ENCODE peak calls at places on chromosomes 13 and 19, in four cellular contexts. T is upper lobe of left lung, Q is astrocyte, S is SJCRH30. F is an unnamed sample. For H3K9me3, the result is how much of the 10 kb centered on the place peaks cover.

GRCh38 chr19:40908981-40909380 is 26.9 kb upstream of the CYP2A7 start:
- DNase-seq in T (no peak), Q (no peak), S (no peak), F (no peak)

GRCh38 chr13:67934615-67935330 is 704.6 kb upstream of the PCDH9 start:
- DNase-seq in T (no peak), Q (no peak), S (no peak), F (no peak)

GRCh38 chr19:48325265-48325910 is at the start of gene EMP3:
- DNase-seq in T (peak), Q (peak), S (peak), F (peak)

GRCh38 chr13:52746141-52746540 is 6.5 kb upstream of the CNMD start:
- DNase-seq in T (no peak), Q (no peak), S (no peak), F (no peak)

GRCh38 chr19:38059897-38060296 is 152.9 kb downstream of the SIPA1L3 start:
- DNase-seq in T (no peak), Q (no peak), S (no peak), F (no peak)

GRCh38 chr13:26384587-26384986 is 130.7 kb downstream of the CDK8 start:
- DNase-seq in T (no peak), Q (no peak), S (no peak), F (no peak)

GRCh38 chr13:70784590-70784989 is 676.3 kb upstream of the KLHL1 start:
- DNase-seq in T (no peak), Q (no peak), S (no peak), F (no peak)

GRCh38 chr13:81927347-81927746 is 1586.4 kb upstream of the SPRY2 start:
- DNase-seq in T (no peak), Q (no peak), S (no peak), F (no peak)

GRCh38 chr13:87498681-87499080 is 172.5 kb upstream of the SLITRK5 start:
- DNase-seq in T (no peak), Q (peak), S (peak), F (no peak)

GRCh38 chr13:71877280-71877653 is 10.3 kb upstream of the DACH1 start:
- DNase-seq in T (no peak), Q (no peak), S (peak), F (no peak)

GRCh38 chr19:38654478-38655079 is 7.1 kb downstream of the ACTN4 start:
- DNase-seq in T (no peak), Q (peak), S (peak), F (no peak)

GRCh38 chr13:43918636-43919035 is 38.9 kb downstream of the LACC1 start:
- DNase-seq in T (no peak), Q (no peak), S (no peak), F (no peak)

GRCh38 chr19:31223805-31224534 is 125.3 kb downstream of the TSHZ3 start:
- DNase-seq in T (no peak), Q (peak), S (peak), F (no peak)

GRCh38 chr19:29978139-29978538 is 36.1 kb downstream of the URI1 start:
- DNase-seq in T (no peak), Q (no peak), S (no peak), F (no peak)

GRCh38 chr19:18961767-18962423 is 20.9 kb upstream of the HOMER3 start:
- DNase-seq in T (no peak), Q (no peak), S (no peak), F (no peak)

GRCh38 chr13:101893021-101893420 is 440.5 kb downstream of the ITGBL1 start:
- DNase-seq in T (no peak), Q (no peak), S (no peak), F (no peak)

GRCh38 chr19:17248011-17248776 is 2.5 kb upstream of the NR2F6 start:
- DNase-seq in T (peak), Q (no peak), S (peak), F (no peak)

GRCh38 chr13:23320926-23321533 is 112.5 kb downstream of the SACS start:
- DNase-seq in T (no peak), Q (no peak), S (no peak), F (no peak)

GRCh38 chr13:106466691-106467405 is 68.6 kb downstream of the EFNB2 start:
- DNase-seq in T (no peak), Q (no peak), S (no peak), F (no peak)

GRCh38 chr13:33828431-33829129 is 10.6 kb downstream of the RFC3 start:
- DNase-seq in T (no peak), Q (no peak), S (no peak), F (no peak)

GRCh38 chr19:13693933-13694332 is 70.4 kb upstream of the MRI1 start:
- DNase-seq in T (no peak), Q (no peak), S (no peak), F (no peak)

GRCh38 chr19:40662925-40663711 is 27.3 kb downstream of the NUMBL start:
- DNase-seq in T (peak), Q (peak), S (peak), F (peak)

GRCh38 chr19:52891336-52891735 is 6.1 kb downstream of the ZNF320 start:
- DNase-seq in T (no peak), Q (no peak), S (no peak), F (no peak)

GRCh38 chr19:6580313-6580712 is 10.6 kb downstream of the CD70 start:
- DNase-seq in T (no peak), Q (peak), S (no peak), F (no peak)

GRCh38 chr13:50989476-50989875 is 79.9 kb downstream of the RNASEH2B start:
- DNase-seq in T (no peak), Q (no peak), S (no peak), F (peak)

GRCh38 chr13:110334256-110334655 is 27.2 kb downstream of the COL4A2 start:
- DNase-seq in T (no peak), Q (peak), S (no peak), F (no peak)

GRCh38 chr13:33401238-33401637 is 115.7 kb upstream of the STARD13 start:
- DNase-seq in T (no peak), Q (no peak), S (peak), F (no peak)

GRCh38 chr13:33283195-33283910 is 2.2 kb downstream of the STARD13 start:
- DNase-seq in T (no peak), Q (no peak), S (no peak), F (no peak)

GRCh38 chr13:54676526-54677113 is 1648.0 kb downstream of the OLFM4 start:
- DNase-seq in T (peak), Q (no peak), S (no peak), F (no peak)

GRCh38 chr19:17125728-17126677 is 50.4 kb downstream of the MYO9B start:
- DNase-seq in T (peak), Q (no peak), S (no peak), F (no peak)

GRCh38 chr13:76953921-76954320 is 5.6 kb downstream of the ACOD1 start:
- DNase-seq in T (no peak), Q (no peak), S (no peak), F (no peak)

GRCh38 chr19:41872775-41873647 is 4.1 kb upstream of the CD79A start:
- DNase-seq in T (peak), Q (peak), S (peak), F (no peak)

GRCh38 chr19:36773223-36773579 is 594 bp upstream of the ZNF850 start:
- DNase-seq in T (peak), Q (no peak), S (no peak), F (no peak)
- H3K9me3 ChIP-seq in T (under half), Q (under half), S (under half), F (under half)

GRCh38 chr13:111974065-111974640 is 92.8 kb upstream of the SOX1 start:
- DNase-seq in T (no peak), Q (no peak), S (no peak), F (no peak)
- H3K9me3 ChIP-seq in T (under half), Q (under half), S (under half), F (under half)

GRCh38 chr19:58117841-58118575 is 20.0 kb upstream of the ZSCAN18 start:
- DNase-seq in T (peak), Q (no peak), S (no peak), F (no peak)
- H3K9me3 ChIP-seq in T (half or more), Q (half or more), S (under half), F (under half)

GRCh38 chr19:15810335-15810734 is 5.1 kb downstream of the OR10H1 start:
- DNase-seq in T (no peak), Q (no peak), S (no peak), F (no peak)

GRCh38 chr19:15811476-15811875 is 4.0 kb downstream of the OR10H1 start:
- DNase-seq in T (no peak), Q (no peak), S (no peak), F (no peak)

GRCh38 chr19:15813916-15814315 is 1.5 kb downstream of the OR10H1 start:
- DNase-seq in T (no peak), Q (no peak), S (no peak), F (no peak)

GRCh38 chr19:15812059-15812722 is 3.3 kb downstream of the OR10H1 start:
- DNase-seq in T (no peak), Q (no peak), S (no peak), F (no peak)

GRCh38 chr19:15815306-15815705 is at the start of gene OR10H1:
- DNase-seq in T (no peak), Q (no peak), S (no peak), F (no peak)
- H3K9me3 ChIP-seq in T (under half), Q (under half), S (under half), F (under half)

GRCh38 chr13:40566811-40567210 is 99.6 kb downstream of the FOXO1 start:
- DNase-seq in T (no peak), Q (no peak), S (no peak), F (no peak)
- H3K9me3 ChIP-seq in T (under half), Q (under half), S (under half), F (under half)

GRCh38 chr19:51887522-51888498 is at the start of gene ZNF577:
- DNase-seq in T (peak), Q (peak), S (peak), F (peak)
- H3K9me3 ChIP-seq in T (half or more), Q (under half), S (under half), F (under half)

GRCh38 chr19:15527705-15528104 is 19.4 kb downstream of the CYP4F22 start:
- DNase-seq in T (no peak), Q (no peak), S (no peak), F (no peak)

GRCh38 chr19:15525291-15525690 is 17.0 kb downstream of the CYP4F22 start:
- DNase-seq in T (peak), Q (no peak), S (no peak), F (no peak)

GRCh38 chr19:15526408-15526807 is 18.1 kb downstream of the CYP4F22 start:
- DNase-seq in T (no peak), Q (no peak), S (no peak), F (no peak)

GRCh38 chr19:15532779-15533521 is 24.6 kb downstream of the CYP4F22 start:
- DNase-seq in T (no peak), Q (no peak), S (no peak), F (no peak)

GRCh38 chr19:15529774-15530372 is 21.5 kb downstream of the CYP4F22 start:
- DNase-seq in T (no peak), Q (no peak), S (no peak), F (no peak)
- H3K9me3 ChIP-seq in T (under half), Q (under half), S (under half), F (under half)

F was measured in tibial nerve.